ENCODE peak calls at places on chromosome 1, in ten cellular contexts. M is GDM1, B is Right ventricle myocardium inferior, Q is adrenal gland, F is AG08396, Y is hepatic stellate cell, R is left kidney, G is ureter, C is osteoblast, K is heart right ventricle. Z is an unnamed sample.

GRCh38 chr1:203592728-203593127 is 33.9 kb upstream of the ATP2B4 start:
- DNase-seq in M (no peak), B (no peak), Q (no peak), F (no peak), Y (peak; percentile 31), R (no peak), G (no peak), C (no peak), K (no peak), Z (no peak)

GRCh38 chr1:55716151-55716550 is 501.0 kb upstream of the USP24 start:
- DNase-seq in M (no peak), B (no peak), Q (no peak), F (no peak), Y (peak; percentile 22), R (no peak), G (no peak), C (peak; percentile 66), K (no peak), Z (no peak)

GRCh38 chr1:240073097-240073496 is 18.6 kb upstream of the FMN2 start:
- DNase-seq in M (no peak), B (no peak), Q (no peak), F (no peak), Y (no peak), R (no peak), G (no peak), C (no peak), K (no peak), Z (no peak)

GRCh38 chr1:183506561-183506960 is 34.3 kb downstream of the SMG7 start:
- DNase-seq in M (no peak), B (no peak), Q (no peak), F (no peak), Y (peak; percentile 29), R (no peak), G (no peak), C (peak; percentile 35), K (no peak), Z (no peak)

GRCh38 chr1:145956776-145957442 is 908 bp downstream of the LIX1L start:
- DNase-seq in M (no peak), B (no peak), Q (peak; percentile 84), F (no peak), Y (no peak), R (peak; percentile 16), G (no peak), C (no peak), K (no peak), Z (no peak)

GRCh38 chr1:52294580-52294979 is 71.4 kb downstream of the CC2D1B start:
- DNase-seq in M (no peak), B (no peak), Q (no peak), F (no peak), Y (no peak), R (no peak), G (no peak), C (peak; percentile 60), K (no peak), Z (no peak)

GRCh38 chr1:241706967-241707366 is 54.9 kb downstream of the WDR64 start:
- DNase-seq in M (no peak), B (no peak), Q (no peak), F (no peak), Y (no peak), R (no peak), G (peak; percentile 57), C (peak; percentile 83), K (no peak), Z (no peak)

GRCh38 chr1:24966724-24967346 is 36.8 kb upstream of the RUNX3 start:
- DNase-seq in M (no peak), B (no peak), Q (peak; percentile 49), F (peak; percentile 81), Y (no peak), R (peak; percentile 26), G (no peak), C (peak; percentile 91), K (no peak), Z (peak; percentile 21)

GRCh38 chr1:12114916-12115315 is 51.8 kb downstream of the TNFRSF8 start:
- DNase-seq in M (no peak), B (no peak), Q (no peak), F (no peak), Y (no peak), R (no peak), G (no peak), C (peak; percentile 63), K (no peak), Z (no peak)

Z was measured in smooth muscle cell of the brain vasculature.